ENCODE peak calls at places on chromosome 1, in ten cellular contexts. X, A, Z, C, O, R, B, V, I and F are unnamed samples. For H3K4me1, the result is how much of the 10 kb centered on the place peaks cover.

GRCh38 chr1:78833491-78833890 is 173.0 kb downstream of the ADGRL4 start:
- DNase-seq in R (no peak), C (peak), V (peak), B (no peak), O (no peak), A (no peak), I (no peak), Z (no peak), X (no peak), F (no peak)

GRCh38 chr1:198918920-198919319 is 280.1 kb downstream of the PTPRC start:
- DNase-seq in R (no peak), Z (no peak), I (no peak), X (no peak), V (peak), C (no peak), O (no peak), A (no peak), B (no peak), F (no peak)

GRCh38 chr1:93878889-93879586 is at the start of gene DNTTIP2:
- DNase-seq in O (peak), A (peak), Z (peak), V (peak), X (peak), R (peak), I (peak), B (peak), C (peak), F (peak)

GRCh38 chr1:98661544-98662353 is at the start of gene SNX7:
- DNase-seq in I (peak), O (peak), B (peak), V (peak), A (peak), Z (peak), C (peak), R (peak), X (peak), F (peak)

GRCh38 chr1:172138636-172139035 is 281.8 kb upstream of the C1orf105 start:
- DNase-seq in I (no peak), V (no peak), C (no peak), X (no peak), R (no peak), Z (no peak), A (no peak), B (no peak), O (no peak), F (no peak)

GRCh38 chr1:94929351-94929814 is 2.5 kb upstream of the CNN3 start:
- DNase-seq in B (no peak), X (peak), R (no peak), C (no peak), V (no peak), A (no peak), Z (no peak), I (no peak), O (no peak), F (no peak)

GRCh38 chr1:58922302-58923089 is 138.6 kb upstream of the JUN start:
- DNase-seq in I (no peak), V (no peak), C (peak), O (peak), X (peak), Z (peak), A (peak), B (peak), R (peak), F (peak)

GRCh38 chr1:59971464-59971911 is 44.9 kb upstream of the CYP2J2 start:
- DNase-seq in I (peak), A (peak), O (peak), X (peak), Z (peak), V (peak), C (peak), B (peak), R (peak), F (peak)

GRCh38 chr1:222071313-222071886 is 329.5 kb upstream of the DUSP10 start:
- DNase-seq in R (no peak), B (no peak), C (peak), Z (peak), I (no peak), A (no peak), V (no peak), O (no peak), X (no peak), F (no peak)

GRCh38 chr1:179813626-179814351 is 63.8 kb downstream of the TOR1AIP2 start:
- DNase-seq in Z (no peak), B (no peak), A (no peak), R (no peak), V (no peak), O (no peak), I (no peak), C (no peak), X (no peak), F (no peak)

GRCh38 chr1:17565551-17565971 is 26.1 kb downstream of the ARHGEF10L start:
- DNase-seq in B (no peak), A (no peak), O (no peak), V (no peak), I (no peak), C (no peak), Z (no peak), X (no peak), R (no peak), F (no peak)

GRCh38 chr1:147292635-147293251 is 50.3 kb downstream of the CHD1L start:
- DNase-seq in A (no peak), O (no peak), I (peak), X (no peak), C (peak), R (no peak), B (no peak), V (peak), Z (no peak), F (no peak)

GRCh38 chr1:177976596-177976995 is 6.7 kb upstream of the SEC16B start:
- DNase-seq in A (no peak), R (no peak), V (no peak), X (no peak), O (no peak), I (no peak), Z (no peak), B (no peak), C (no peak), F (no peak)

GRCh38 chr1:155970531-155971167 is 7.7 kb downstream of the ARHGEF2 start:
- DNase-seq in A (peak), Z (peak), X (peak), O (peak), I (peak), V (no peak), R (peak), C (peak), B (peak), F (peak)
- H3K4me1 ChIP-seq in A (under half), Z (under half), X (under half), O (under half), I (half or more), V (under half), R (half or more), C (half or more), B (half or more), F (under half)

DNA sequence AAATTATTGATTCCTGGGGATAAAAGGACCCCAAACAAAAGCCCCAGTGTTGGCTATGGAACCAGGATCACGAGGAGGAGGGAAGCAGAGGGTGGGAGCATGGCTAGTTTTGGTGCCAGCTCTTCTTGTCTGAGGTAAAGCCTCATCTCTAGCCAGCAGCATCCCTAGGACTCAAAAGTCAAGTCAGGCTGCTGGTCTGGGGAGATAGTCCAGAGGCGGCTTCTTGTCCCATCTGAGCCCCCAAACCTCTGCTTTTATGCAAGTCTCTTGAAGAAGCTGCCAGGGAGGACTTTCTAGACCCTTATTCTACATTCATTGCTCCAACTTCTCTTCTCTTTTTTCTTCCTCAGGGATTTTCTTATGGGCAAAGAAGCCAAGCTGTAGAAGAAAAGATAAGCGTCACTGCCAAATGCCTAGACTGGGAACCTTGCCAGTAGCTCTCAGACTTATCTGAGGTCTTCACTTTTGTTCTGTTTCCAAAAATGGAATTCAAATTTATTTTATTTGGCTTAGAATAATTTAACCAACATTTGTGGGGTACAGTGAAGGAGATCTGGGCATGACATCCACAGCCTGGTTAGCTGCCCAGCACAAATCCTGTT is 6.9 kb upstream of the ANKRD35 start:
- DNase-seq in A (peak), V (peak), X (no peak), R (no peak), Z (peak), O (peak), C (peak), I (no peak), B (peak), F (no peak)
- H3K4me1 ChIP-seq in A (under half), V (under half), X (under half), R (under half), Z (under half), O (under half), C (under half), I (under half), B (under half), F (under half)

GRCh38 chr1:27536004-27536757 is 46.2 kb upstream of the WASF2 start:
- DNase-seq in C (no peak), A (no peak), Z (no peak), X (no peak), V (no peak), O (no peak), I (no peak), R (no peak), B (no peak), F (no peak)

GRCh38 chr1:27538793-27539192 is 48.8 kb upstream of the WASF2 start:
- DNase-seq in O (no peak), C (peak), B (no peak), A (no peak), R (no peak), X (no peak), V (peak), I (no peak), Z (no peak), F (no peak)

GRCh38 chr1:27536767-27537166 is 46.8 kb upstream of the WASF2 start:
- DNase-seq in V (no peak), I (no peak), C (peak), A (peak), X (no peak), Z (peak), O (peak), R (peak), B (no peak), F (no peak)

GRCh38 chr1:27532119-27532695 is 42.2 kb upstream of the WASF2 start:
- DNase-seq in C (no peak), O (no peak), I (no peak), V (no peak), Z (no peak), R (no peak), B (no peak), A (no peak), X (no peak), F (no peak)

GRCh38 chr1:27535386-27535785 is 45.4 kb upstream of the WASF2 start:
- DNase-seq in R (no peak), C (no peak), B (no peak), O (no peak), V (no peak), Z (no peak), X (no peak), A (no peak), I (no peak), F (no peak)
- H3K4me1 ChIP-seq in R (under half), C (under half), B (under half), O (under half), V (under half), Z (under half), X (under half), A (under half), I (under half), F (under half)

GRCh38 chr1:32755810-32756159 is 53.2 kb upstream of the SYNC start:
- DNase-seq in I (no peak), A (no peak), O (peak), R (no peak), C (no peak), V (no peak), X (no peak), B (no peak), Z (no peak), F (no peak)
- H3K4me1 ChIP-seq in I (under half), A (under half), O (half or more), R (under half), C (under half), V (half or more), X (under half), B (under half), Z (half or more), F (under half)

GRCh38 chr1:156117414-156118174 is 3.1 kb downstream of the LMNA start:
- DNase-seq in O (no peak), A (no peak), R (no peak), X (no peak), B (no peak), I (no peak), Z (peak), C (no peak), V (peak), F (no peak)

GRCh38 chr1:156119503-156120209 is 5.1 kb downstream of the LMNA start:
- DNase-seq in I (peak), A (peak), O (peak), X (peak), C (peak), R (no peak), Z (peak), B (no peak), V (peak), F (peak)

GRCh38 chr1:156115514-156116374 is 1.2 kb downstream of the LMNA start:
- DNase-seq in B (peak), O (peak), Z (peak), R (peak), C (peak), V (peak), I (peak), X (peak), A (peak), F (peak)

GRCh38 chr1:156120318-156120717 is 5.8 kb downstream of the LMNA start:
- DNase-seq in A (no peak), B (no peak), C (no peak), I (no peak), O (no peak), Z (no peak), V (no peak), X (no peak), R (no peak), F (no peak)

GRCh38 chr1:156118175-156118868 is 3.8 kb downstream of the LMNA start:
- DNase-seq in C (no peak), O (peak), V (peak), Z (peak), X (peak), I (peak), A (no peak), R (peak), B (peak), F (peak)
- H3K4me1 ChIP-seq in C (under half), O (half or more), V (half or more), Z (half or more), X (under half), I (half or more), A (under half), R (half or more), B (half or more), F (under half)

GRCh38 chr1:1022322-1023090 is 2.6 kb downstream of the AGRN start:
- DNase-seq in X (no peak), Z (no peak), I (no peak), R (no peak), B (no peak), V (no peak), A (no peak), C (no peak), O (no peak), F (no peak)
- H3K4me1 ChIP-seq in X (under half), Z (half or more), I (under half), R (under half), B (under half), V (under half), A (under half), C (under half), O (under half), F (half or more)

GRCh38 chr1:84998642-84999280 is 1.8 kb upstream of the MCOLN2 start:
- DNase-seq in A (no peak), V (peak), I (no peak), X (no peak), R (no peak), C (peak), B (no peak), Z (peak), O (peak), F (no peak)

GRCh38 chr1:84997667-84998600 is 1.0 kb upstream of the MCOLN2 start:
- DNase-seq in A (no peak), X (peak), Z (peak), O (peak), I (no peak), B (no peak), V (peak), R (no peak), C (peak), F (no peak)

GRCh38 chr1:84996846-84997666 is at the start of gene MCOLN2:
- DNase-seq in I (no peak), Z (peak), R (peak), C (peak), O (peak), X (peak), V (peak), A (peak), B (peak), F (no peak)

GRCh38 chr1:84991097-84991890 is 5.6 kb downstream of the MCOLN2 start:
- DNase-seq in C (no peak), A (no peak), V (no peak), X (no peak), R (no peak), O (no peak), I (no peak), Z (no peak), B (no peak), F (no peak)

DNA sequence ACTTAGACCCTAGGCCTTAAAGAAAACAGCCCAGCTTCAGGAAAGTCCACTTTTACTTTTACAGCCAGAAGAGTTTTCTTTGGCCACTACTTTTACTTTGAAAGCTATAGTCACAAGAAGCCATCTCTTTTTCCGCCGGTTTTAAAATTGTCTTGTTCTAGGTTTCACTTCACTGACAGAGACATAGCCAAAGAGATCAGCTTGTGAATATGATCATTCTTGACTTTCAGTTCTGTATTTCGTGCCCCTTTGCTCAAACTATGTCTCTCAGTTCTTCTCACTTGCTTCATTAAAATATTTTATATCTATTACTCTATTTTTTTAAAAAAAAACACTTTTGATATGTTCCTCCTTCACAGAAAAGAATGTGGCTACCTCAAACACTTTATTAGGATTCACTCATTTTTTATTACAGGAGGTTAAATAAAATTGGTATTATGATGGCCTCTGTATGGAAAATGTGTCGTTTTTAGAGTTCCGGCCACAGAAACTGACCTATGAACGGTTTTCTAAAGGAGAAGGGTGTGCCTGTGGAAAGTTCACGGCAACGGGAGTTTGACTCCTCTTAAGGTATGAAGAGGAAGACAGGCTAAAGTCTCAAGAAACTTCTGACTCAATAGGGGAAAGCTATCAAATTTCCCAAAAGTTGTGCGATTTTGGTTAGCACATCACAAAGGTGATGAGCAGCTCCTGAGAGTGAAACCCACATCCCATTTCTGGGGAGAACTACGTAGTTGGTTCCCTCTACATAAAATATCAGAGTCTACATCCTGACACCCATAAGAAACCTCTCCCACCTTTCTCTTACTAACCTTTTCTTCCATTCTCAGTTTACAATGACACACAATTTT is 1.2 kb downstream of the MCOLN2 start:
- DNase-seq in X (no peak), Z (no peak), I (no peak), V (peak), C (no peak), B (no peak), O (no peak), R (no peak), A (no peak), F (no peak)
- H3K4me1 ChIP-seq in X (under half), Z (under half), I (under half), V (under half), C (under half), B (under half), O (under half), R (under half), A (under half), F (under half)

GRCh38 chr1:234620786-234621468 is 10.9 kb upstream of the IRF2BP2 start:
- DNase-seq in B (no peak), R (no peak), A (no peak), V (no peak), C (no peak), X (no peak), Z (no peak), O (no peak), I (no peak), F (no peak)
- H3K4me1 ChIP-seq in B (half or more), R (under half), A (under half), V (under half), C (under half), X (under half), Z (half or more), O (under half), I (under half), F (under half)

GRCh38 chr1:1434131-1434811 is 1.2 kb upstream of the VWA1 start:
- DNase-seq in R (no peak), I (no peak), Z (peak), B (peak), O (peak), C (no peak), X (peak), A (peak), V (no peak), F (peak)

GRCh38 chr1:1434812-1435093 is 737 bp upstream of the VWA1 start:
- DNase-seq in O (no peak), I (no peak), A (no peak), B (no peak), X (no peak), R (no peak), V (no peak), Z (no peak), C (no peak), F (no peak)

GRCh38 chr1:1432566-1432950 is 2.9 kb upstream of the VWA1 start:
- DNase-seq in X (no peak), O (no peak), I (no peak), R (no peak), B (no peak), C (no peak), V (no peak), A (no peak), Z (peak), F (no peak)

GRCh38 chr1:1432951-1433803 is 2.3 kb upstream of the VWA1 start:
- DNase-seq in B (peak), O (peak), C (no peak), X (peak), I (no peak), Z (peak), R (peak), V (peak), A (peak), F (peak)

GRCh38 chr1:1433804-1434130 is 1.7 kb upstream of the VWA1 start:
- DNase-seq in Z (peak), X (peak), O (no peak), B (peak), V (peak), I (no peak), A (peak), C (no peak), R (peak), F (peak)
- H3K4me1 ChIP-seq in Z (half or more), X (under half), O (under half), B (half or more), V (under half), I (under half), A (under half), C (under half), R (under half), F (under half)

DNA sequence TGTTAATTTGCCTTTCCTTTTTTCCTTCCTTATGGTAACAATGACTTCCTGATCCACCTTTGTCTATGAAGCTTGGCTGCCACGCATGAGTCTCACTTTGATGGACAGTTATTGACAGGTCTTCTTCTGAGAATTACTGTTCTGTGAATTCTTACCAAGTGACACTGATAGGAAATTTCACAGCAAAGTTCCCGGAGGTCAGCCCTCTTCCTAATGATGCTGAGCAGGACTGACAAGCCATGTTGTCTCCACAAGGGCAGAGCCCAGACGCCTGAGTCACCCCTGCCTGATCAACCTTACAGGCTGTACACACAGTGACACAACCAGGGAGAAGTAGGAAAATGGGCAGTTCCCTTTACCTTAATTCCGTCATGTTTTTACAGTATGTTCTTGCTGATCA is 44.2 kb downstream of the ZC3H11B start:
- DNase-seq in V (peak), R (no peak), B (no peak), C (no peak), Z (no peak), X (no peak), I (no peak), O (no peak), A (no peak), F (no peak)
- H3K4me1 ChIP-seq in V (under half), R (under half), B (under half), C (under half), Z (under half), X (under half), I (under half), O (under half), A (under half), F (under half)